ENCODE peak calls at places on chromosomes 6 and 20, in seven cellular contexts. I, L, M, Y, G, R and W are unnamed samples.
A peak's percentile ranks its signal among the peaks of the same experiment; 100 is the strongest.

GRCh38 chr20:3818155-3819151 is 1.9 kb upstream of the AP5S1 start:
- DNase-seq in I (peak; percentile 80), Y (peak; percentile 87), R (no peak), M (peak; percentile 74), L (peak; percentile 82), G (peak; percentile 83), W (peak; percentile 73)

GRCh38 chr6:57423468-57423867 is 106.0 kb downstream of the PRIM2 start:
- DNase-seq in I (no peak), L (no peak), Y (no peak), R (peak; percentile 31), G (no peak), M (no peak), W (no peak)

GRCh38 chr6:70590387-70590786 is 23.7 kb downstream of the SDHAF4 start:
- DNase-seq in L (no peak), Y (no peak), M (no peak), G (no peak), I (no peak), R (no peak), W (no peak)

GRCh38 chr6:53544050-53544499 is 826 bp downstream of the GCLC start:
- DNase-seq in L (no peak), G (no peak), R (peak; percentile 27), I (no peak), Y (peak; percentile 37), M (peak; percentile 60), W (peak; percentile 21)

GRCh38 chr6:1615651-1616420 is 6.1 kb downstream of the FOXC1 start:
- DNase-seq in M (no peak), G (no peak), R (no peak), L (no peak), Y (no peak), I (no peak), W (no peak)

GRCh38 chr6:91317984-91318383 is 731.1 kb upstream of the MAP3K7 start:
- DNase-seq in M (no peak), L (no peak), G (no peak), Y (no peak), I (no peak), R (no peak), W (no peak)

GRCh38 chr6:12270551-12271228 is 19.5 kb upstream of the EDN1 start:
- DNase-seq in M (no peak), L (no peak), G (no peak), R (no peak), I (no peak), Y (no peak), W (no peak)

GRCh38 chr6:90458353-90459224 is 128.3 kb downstream of the MAP3K7 start:
- DNase-seq in L (no peak), Y (no peak), G (no peak), M (no peak), R (no peak), I (no peak), W (peak; percentile 33)

GRCh38 chr6:149074832-149075258 is 242.7 kb upstream of the TAB2 start:
- DNase-seq in R (no peak), Y (no peak), L (no peak), M (no peak), I (no peak), G (no peak), W (no peak)

GRCh38 chr6:169905041-169905807 is 153.8 kb downstream of the ERMARD start:
- DNase-seq in G (peak; percentile 77), R (no peak), L (peak; percentile 75), I (peak; percentile 37), Y (peak; percentile 41), M (peak; percentile 41), W (no peak)

GRCh38 chr6:41077536-41077935 is 4.8 kb downstream of the NFYA start:
- DNase-seq in L (no peak), M (no peak), Y (no peak), R (no peak), I (no peak), G (no peak), W (no peak)

GRCh38 chr6:73341335-73341734 is 12.7 kb downstream of the DPPA5 start:
- DNase-seq in L (no peak), R (no peak), M (no peak), G (no peak), Y (no peak), I (no peak), W (no peak)

GRCh38 chr6:167093406-167093921 is 29.4 kb upstream of the CCR6 start:
- DNase-seq in R (no peak), I (no peak), M (no peak), Y (no peak), L (no peak), G (no peak), W (no peak)

GRCh38 chr6:21900730-21901129 is 307.2 kb downstream of the SOX4 start:
- DNase-seq in R (no peak), G (peak; percentile 14), L (peak; percentile 53), I (no peak), Y (no peak), M (peak; percentile 66), W (no peak)

GRCh38 chr6:16320533-16321340 is 82.3 kb downstream of the GMPR start:
- DNase-seq in G (peak; percentile 69), R (no peak), L (peak; percentile 90), M (no peak), I (no peak), Y (peak; percentile 34), W (no peak)

GRCh38 chr20:59805786-59806577 is 127.5 kb downstream of the SYCP2 start:
- DNase-seq in R (no peak), M (no peak), Y (no peak), L (no peak), G (no peak), I (peak; percentile 9), W (no peak)

GRCh38 chr6:31972709-31973350 is 892 bp upstream of the DXO start:
- DNase-seq in I (no peak), L (peak; percentile 25), M (peak; percentile 32), R (no peak), G (peak; percentile 86), Y (no peak), W (no peak)

GRCh38 chr6:156794546-156794945 is 17.4 kb downstream of the ARID1B start:
- DNase-seq in G (no peak), I (no peak), R (no peak), L (no peak), M (no peak), Y (no peak), W (peak; percentile 69)
- H3K4me1 ChIP-seq in G (peaks cover 17% of the 10 kb centered on the region), I (peaks cover 35% of the 10 kb centered on the region), R (peaks cover 15% of the 10 kb centered on the region), L (peaks cover 5% of the 10 kb centered on the region), M (peaks cover 12% of the 10 kb centered on the region), Y (peaks cover 14% of the 10 kb centered on the region), W (peaks cover 44% of the 10 kb centered on the region)

GRCh38 chr6:131846023-131846663 is 38.3 kb downstream of the ENPP1 start:
- DNase-seq in I (no peak), R (no peak), L (no peak), M (no peak), Y (no peak), G (no peak), W (no peak)

GRCh38 chr6:131844243-131844841 is 36.5 kb downstream of the ENPP1 start:
- DNase-seq in L (peak; percentile 95), I (no peak), G (no peak), R (no peak), M (no peak), Y (peak; percentile 61), W (no peak)

GRCh38 chr6:131849799-131850198 is 42.0 kb downstream of the ENPP1 start:
- DNase-seq in I (no peak), R (no peak), G (no peak), M (no peak), L (no peak), Y (no peak), W (no peak)

GRCh38 chr6:131843768-131844167 is 35.9 kb downstream of the ENPP1 start:
- DNase-seq in G (no peak), I (no peak), M (no peak), L (no peak), Y (no peak), R (no peak), W (no peak)

GRCh38 chr6:131846905-131847304 is 39.1 kb downstream of the ENPP1 start:
- DNase-seq in I (no peak), R (no peak), L (no peak), G (no peak), Y (no peak), M (no peak), W (peak; percentile 15)
- H3K4me3 ChIP-seq in I (no peak overlapping the region), R (no peak overlapping the region), L (no peak overlapping the region), G (no peak overlapping the region), Y (no peak overlapping the region), M (no peak overlapping the region), W (no peak overlapping the region)

DNA sequence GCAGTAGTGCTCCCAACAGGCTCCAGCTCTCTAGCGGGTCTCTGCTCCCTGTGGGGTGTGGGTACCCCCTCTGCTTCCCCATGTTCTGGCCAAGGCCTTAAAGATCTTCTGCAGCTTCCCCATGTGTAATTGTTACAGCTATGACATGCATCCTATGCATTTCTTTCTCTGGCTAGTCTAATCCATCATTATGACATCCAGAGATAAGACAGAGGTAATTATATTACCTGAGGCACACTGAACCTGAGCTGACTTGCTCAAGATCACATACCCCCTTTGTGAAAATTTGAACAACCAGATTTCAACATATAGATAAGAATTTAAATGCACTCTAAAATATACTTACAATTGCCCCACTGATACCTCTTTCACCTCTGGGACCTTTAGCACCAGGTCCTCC is 102.4 kb downstream of the COL12A1 start:
- DNase-seq in R (no peak), L (no peak), M (no peak), G (no peak), I (no peak), Y (peak; percentile 16), W (no peak)
- H3K4me1 ChIP-seq in R (peaks cover 3% of the 10 kb centered on the region), L (peaks cover 29% of the 10 kb centered on the region), M (peaks cover 10% of the 10 kb centered on the region), G (no peaks in the 10 kb centered on the region), I (no peaks in the 10 kb centered on the region), Y (peaks cover 11% of the 10 kb centered on the region), W (peaks cover 11% of the 10 kb centered on the region)

GRCh38 chr20:21623781-21624094 is 81.7 kb upstream of the PAX1 start:
- DNase-seq in R (no peak), I (no peak), Y (no peak), G (no peak), M (no peak), L (no peak), W (no peak)

GRCh38 chr20:21615617-21616080 is 89.8 kb upstream of the PAX1 start:
- DNase-seq in I (peak; percentile 58), Y (peak; percentile 79), R (peak; percentile 59), L (peak; percentile 22), M (peak; percentile 43), G (peak; percentile 79), W (peak; percentile 65)

GRCh38 chr20:21623074-21623780 is 82.2 kb upstream of the PAX1 start:
- DNase-seq in M (no peak), G (no peak), R (no peak), I (no peak), L (no peak), Y (no peak), W (no peak)

GRCh38 chr20:21622097-21622496 is 83.4 kb upstream of the PAX1 start:
- DNase-seq in Y (peak; percentile 29), M (peak; percentile 37), L (no peak), G (no peak), I (no peak), R (no peak), W (peak; percentile 21)

DNA sequence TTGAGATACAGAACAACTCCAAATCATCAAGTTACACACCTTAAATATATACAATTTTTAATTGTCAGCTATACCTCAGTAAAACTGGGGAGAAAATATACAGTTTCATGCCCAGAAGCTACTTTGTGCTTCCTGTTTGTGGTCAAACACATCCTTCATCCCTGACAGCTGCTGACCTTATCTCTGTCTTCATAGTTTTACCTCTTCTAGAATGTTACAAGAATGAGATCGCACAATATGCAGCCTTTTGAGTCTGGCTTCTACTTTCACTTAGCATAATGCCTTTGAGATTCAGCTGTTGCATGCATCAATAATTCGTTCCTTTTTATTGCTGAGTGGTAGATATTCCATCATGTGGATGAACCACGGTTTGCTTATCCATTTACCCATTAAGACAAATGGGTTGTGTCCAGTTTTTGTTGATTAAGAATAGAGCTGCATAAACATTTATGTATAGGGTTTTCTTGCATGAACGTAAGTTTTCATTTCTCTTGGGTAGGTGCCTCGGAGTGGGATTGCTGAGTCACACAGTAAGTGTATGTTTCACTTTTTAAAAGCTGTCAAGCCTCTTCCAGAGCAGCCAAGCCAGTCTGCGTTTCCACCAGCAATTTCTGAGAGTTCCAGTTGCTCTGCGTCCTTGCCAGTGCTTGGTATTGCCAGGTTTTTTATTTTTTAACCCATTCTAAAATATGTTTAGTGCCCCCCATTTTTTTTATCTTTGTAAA is 86.6 kb upstream of the PAX1 start:
- DNase-seq in I (no peak), M (no peak), G (no peak), Y (no peak), R (no peak), L (no peak), W (no peak)
- H3K4me3 ChIP-seq in I (no peak overlapping the region), M (no peak overlapping the region), G (no peak overlapping the region), Y (no peak overlapping the region), R (no peak overlapping the region), L (no peak overlapping the region), W (no peak overlapping the region)